ENCODE peak calls at places on chromosomes 7 and 10, in four cellular contexts. K, R, O and Z are unnamed samples.

GRCh38 chr10:92696606-92697383 is 7.0 kb downstream of the HHEX start:
- DNase-seq in R (no peak), K (no peak), O (no peak), Z (peak)

GRCh38 chr7:80942261-80943041 is 23.6 kb upstream of the SEMA3C start:
- DNase-seq in O (no peak), K (peak), R (peak), Z (no peak)

GRCh38 chr10:85741626-85742300 is 624.8 kb downstream of the GRID1 start:
- DNase-seq in O (no peak), R (no peak), K (no peak), Z (no peak)

GRCh38 chr7:18352339-18353255 is 143.0 kb upstream of the HDAC9 start:
- DNase-seq in K (peak), R (peak), O (peak), Z (no peak)

GRCh38 chr7:100604078-100604975 is 2.2 kb downstream of the PCOLCE start:
- DNase-seq in R (peak), K (peak), O (peak), Z (no peak)

GRCh38 chr7:120997902-120998301 is 9.4 kb downstream of the CPED1 start:
- DNase-seq in R (no peak), K (no peak), O (no peak), Z (no peak)

GRCh38 chr7:69782917-69783684 is 184.8 kb downstream of the AUTS2 start:
- DNase-seq in O (peak), R (no peak), K (peak), Z (no peak)

GRCh38 chr10:97319671-97320479 is 804 bp downstream of the FRAT1 start:
- DNase-seq in O (no peak), K (no peak), R (no peak), Z (no peak)

GRCh38 chr10:122988501-122988900 is 8.3 kb downstream of the PSTK start:
- DNase-seq in K (no peak), R (no peak), O (no peak), Z (no peak)

GRCh38 chr7:11300231-11300630 is 326.6 kb downstream of the PHF14 start:
- DNase-seq in O (no peak), K (no peak), R (no peak), Z (no peak)

GRCh38 chr7:140564643-140565042 is 76.0 kb downstream of the DENND2A start:
- DNase-seq in R (no peak), K (no peak), O (no peak), Z (no peak)

GRCh38 chr7:1033546-1034145 is 10.7 kb upstream of the GPR146 start:
- DNase-seq in K (no peak), O (no peak), R (no peak), Z (no peak)

GRCh38 chr7:5296627-5297226 is 14.0 kb downstream of the SLC29A4 start:
- DNase-seq in O (no peak), K (no peak), R (peak), Z (no peak)

GRCh38 chr7:6398943-6399342 is 48.8 kb downstream of the DAGLB start:
- DNase-seq in R (no peak), K (no peak), O (no peak), Z (no peak)

GRCh38 chr10:68981074-68981473 is 7.5 kb upstream of the KIFBP start:
- DNase-seq in R (no peak), K (peak), O (no peak), Z (no peak)

GRCh38 chr7:138460176-138460648 is at the start of gene TRIM24:
- DNase-seq in K (no peak), R (no peak), O (no peak), Z (no peak)

GRCh38 chr7:47422631-47423030 is 159.3 kb downstream of the TNS3 start:
- DNase-seq in R (no peak), K (peak), O (no peak), Z (no peak)

GRCh38 chr7:51326646-51327286 is 10.2 kb upstream of the COBL start:
- DNase-seq in R (no peak), O (no peak), K (no peak), Z (peak)

GRCh38 chr10:14358886-14359573 is 28.3 kb upstream of the FRMD4A start:
- DNase-seq in R (no peak), O (peak), K (no peak), Z (no peak)

GRCh38 chr10:70761727-70762350 is 23.3 kb downstream of the TBATA start:
- DNase-seq in R (no peak), K (no peak), O (no peak), Z (no peak)

GRCh38 chr7:55458351-55458750 is 93.2 kb downstream of the LANCL2 start:
- DNase-seq in K (no peak), O (no peak), R (no peak), Z (no peak)

GRCh38 chr7:32093415-32094408 is 23.5 kb upstream of the PDE1C start:
- DNase-seq in K (peak), R (no peak), O (no peak), Z (no peak)

GRCh38 chr7:155206286-155207020 is 91.2 kb upstream of the INSIG1 start:
- DNase-seq in O (no peak), R (no peak), K (peak), Z (no peak)

GRCh38 chr7:137978464-137979237 is 23.2 kb downstream of the CREB3L2 start:
- DNase-seq in O (no peak), K (peak), R (no peak), Z (no peak)

GRCh38 chr10:1166828-1167275 is 110.7 kb downstream of the WDR37 start:
- DNase-seq in K (no peak), R (no peak), O (no peak), Z (no peak)

GRCh38 chr7:20831451-20831850 is 44.8 kb upstream of the SP8 start:
- DNase-seq in O (no peak), K (no peak), R (no peak), Z (no peak)